ENCODE peak calls at places on chromosomes 3 and 15, in five cellular contexts. U, V, Q, B and F are unnamed samples.

GRCh38 chr3:127091376-127091775 is 101.6 kb upstream of the PRR23E start:
- DNase-seq in Q (no peak), V (no peak), B (no peak), U (no peak), F (no peak)

GRCh38 chr15:91548588-91548987 is 304.9 kb upstream of the SLCO3A1 start:
- DNase-seq in Q (peak; percentile 5), V (no peak), U (no peak), B (no peak), F (no peak)

GRCh38 chr3:14773281-14773680 is 45.5 kb upstream of the FGD5 start:
- DNase-seq in U (no peak), B (no peak), Q (no peak), V (no peak), F (no peak)

GRCh38 chr3:183502782-183503181 is 52.7 kb downstream of the KLHL6 start:
- DNase-seq in Q (peak; percentile 50), U (no peak), V (no peak), B (no peak), F (no peak)

GRCh38 chr15:39642011-39642640 is 61.2 kb downstream of the THBS1 start:
- DNase-seq in Q (peak; percentile 62), U (no peak), B (peak; percentile 80), V (no peak), F (no peak)

GRCh38 chr15:40995656-40996055 is 42.4 kb downstream of the CHAC1 start:
- DNase-seq in U (no peak), B (no peak), Q (no peak), V (no peak), F (no peak)

GRCh38 chr15:80514071-80514780 is 110.0 kb downstream of the ARNT2 start:
- DNase-seq in U (no peak), Q (peak; percentile 87), B (no peak), V (no peak), F (no peak)

GRCh38 chr15:101244039-101244781 is 7.6 kb downstream of the CHSY1 start:
- DNase-seq in Q (no peak), V (no peak), U (no peak), B (no peak), F (no peak)

GRCh38 chr15:68594533-68595259 is 15.9 kb downstream of the CORO2B start:
- DNase-seq in V (no peak), Q (no peak), B (no peak), U (no peak), F (no peak)

GRCh38 chr3:8825153-8825825 is 55.9 kb upstream of the OXTR start:
- DNase-seq in V (no peak), Q (no peak), U (no peak), B (no peak), F (no peak)

GRCh38 chr3:69013256-69014021 is at the start of gene EOGT:
- DNase-seq in V (peak; percentile 94), Q (peak; percentile 87), B (peak; percentile 90), U (peak; percentile 32), F (peak; percentile 91)

GRCh38 chr15:89499156-89499555 is 2.8 kb upstream of the RHCG start:
- DNase-seq in V (no peak), Q (no peak), B (no peak), U (no peak), F (no peak)

DNA sequence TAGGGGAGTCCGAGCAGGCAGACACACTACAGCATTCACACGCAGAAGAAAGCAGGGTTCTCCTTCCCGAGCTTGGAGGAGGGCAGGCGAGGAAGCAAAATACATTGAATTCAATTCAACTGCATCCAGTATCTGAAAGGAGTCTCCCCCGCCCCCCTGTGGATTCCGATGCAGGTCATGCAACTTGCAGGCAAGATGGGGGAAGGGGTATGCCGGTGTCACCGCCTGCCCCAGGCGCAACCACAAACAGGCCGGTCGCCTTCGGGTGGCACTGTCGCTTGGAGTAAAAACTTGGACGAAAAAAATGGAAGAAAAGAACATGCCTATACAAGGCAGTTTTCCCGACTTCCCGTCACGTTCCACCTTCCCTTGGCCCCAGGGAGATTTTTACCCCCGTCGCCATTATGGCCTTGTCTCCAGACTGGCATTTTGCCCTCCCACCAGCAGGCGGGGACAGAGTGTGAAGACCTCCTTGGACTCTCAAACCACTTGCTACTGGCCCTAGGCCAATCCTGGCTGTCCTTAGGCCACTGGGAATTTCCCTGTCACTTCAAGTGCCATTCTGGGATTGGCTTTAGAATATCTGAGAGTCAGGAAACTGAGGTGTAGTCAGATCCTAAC is 1.6 kb upstream of the NTRK3 start:
- DNase-seq in Q (peak; percentile 8), U (no peak), B (peak; percentile 86), V (no peak), F (no peak)
- TF ChIP-seq CTCF in Q (peak; percentile 40), U (no peak), B (peak; percentile 33), V (no peak), F (peak; percentile 10)

DNA sequence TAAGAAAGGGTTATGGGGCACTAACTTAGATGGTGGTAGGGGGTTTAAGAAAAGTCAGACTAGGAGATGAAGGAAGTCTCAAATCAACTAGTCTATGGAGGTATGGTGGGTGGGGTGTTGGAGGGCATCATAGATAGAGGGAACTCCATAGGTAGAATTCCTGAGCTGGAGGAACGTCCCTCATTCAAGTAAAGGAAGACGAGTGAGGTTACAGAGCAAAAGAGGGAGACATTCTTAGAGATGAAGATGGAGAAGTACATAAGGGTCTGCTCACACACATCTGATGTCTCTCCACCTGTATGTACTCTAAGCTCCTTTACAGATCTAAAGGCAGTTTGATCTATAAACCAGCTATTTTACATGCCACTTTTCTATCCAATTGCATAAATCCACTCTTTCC is 1.4 kb downstream of the PLSCR1 start:
- DNase-seq in Q (peak; percentile 46), U (no peak), B (no peak), V (no peak), F (no peak)
- H3K4me3 ChIP-seq in Q (peak overlapping the region; percentile 78), U (peak overlapping the region; percentile 83), B (no peak overlapping the region), V (peak overlapping the region; percentile 59), F (peak overlapping the region; percentile 69)

GRCh38 chr3:65018801-65019200 is 331.0 kb upstream of the ADAMTS9 start:
- DNase-seq in B (no peak), V (no peak), Q (no peak), U (no peak), F (no peak)

GRCh38 chr3:65013053-65013452 is 325.3 kb upstream of the ADAMTS9 start:
- DNase-seq in U (no peak), V (no peak), B (no peak), Q (no peak), F (no peak)
- TF ChIP-seq CTCF in U (no peak), V (no peak), B (no peak), Q (no peak), F (no peak)

GRCh38 chr15:27639595-27639994 is 459.5 kb downstream of the OCA2 start:
- DNase-seq in U (no peak), V (no peak), Q (no peak), B (no peak), F (no peak)
- H3K4me3 ChIP-seq in U (no peak overlapping the region), V (no peak overlapping the region), Q (no peak overlapping the region), B (no peak overlapping the region), F (no peak overlapping the region)

GRCh38 chr3:159059395-159059794 is 257.5 kb downstream of the MFSD1 start:
- DNase-seq in Q (no peak), V (no peak), B (no peak), U (no peak), F (no peak)
- TF ChIP-seq CTCF in Q (no peak), V (no peak), B (no peak), U (peak; percentile 9), F (no peak)

GRCh38 chr3:132662212-132662611 is 2.1 kb downstream of the UBA5 start:
- DNase-seq in Q (no peak), V (no peak), U (no peak), B (no peak), F (no peak)
- H3K4me3 ChIP-seq in Q (no peak overlapping the region), V (no peak overlapping the region), U (peak overlapping the region; percentile 80), B (no peak overlapping the region), F (peak overlapping the region; percentile 58)

GRCh38 chr3:30263921-30264313 is 342.5 kb upstream of the TGFBR2 start:
- DNase-seq in B (no peak), Q (no peak), V (no peak), U (no peak), F (no peak)
- TF ChIP-seq CTCF in B (no peak), Q (no peak), V (no peak), U (peak; percentile 18), F (no peak)

DNA sequence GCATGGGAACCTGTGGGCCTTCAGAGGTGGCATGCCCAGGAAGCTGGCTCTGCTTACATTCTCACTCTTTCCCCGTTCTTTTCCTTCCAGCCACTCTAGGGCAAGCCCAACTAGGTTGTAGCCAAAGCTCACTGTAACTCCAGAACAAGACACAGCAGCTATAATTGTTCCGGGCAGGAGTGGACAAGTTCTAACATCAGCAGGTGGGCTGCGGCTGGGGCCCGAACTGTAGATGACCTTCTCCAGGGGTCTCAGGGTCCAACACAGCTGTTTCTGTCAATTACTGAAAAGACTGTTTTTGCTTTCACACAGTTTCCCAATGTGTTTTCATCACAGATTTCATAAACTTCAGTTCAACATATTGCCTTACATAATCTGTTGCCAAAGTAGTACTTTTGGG is 11.5 kb downstream of the RASGRP1 start:
- DNase-seq in B (no peak), Q (no peak), V (no peak), U (no peak), F (no peak)
- H3K4me3 ChIP-seq in B (no peak overlapping the region), Q (no peak overlapping the region), V (no peak overlapping the region), U (no peak overlapping the region), F (no peak overlapping the region)